ENCODE peak calls at places on chromosomes 13 and 19, in five cellular contexts. K is iris pigment epithelial cell; W is stimulated activated CD8-positive, alpha-beta memory T cell treated with anti-CD3 and anti-CD28 coated beads, Interleukin-4, amount 100 ng/mL, for 1 hour; M is BJ; H is stimulated activated CD4-positive, alpha-beta T cell treated with anti-CD3 and anti-CD28 coated beads, Interleukin-4, amount 100 ng/mL, for 48 hours. R is an unnamed sample.
A peak's percentile ranks its signal among the peaks of the same experiment; 100 is the strongest.

GRCh38 chr19:13430790-13431582 is 75.3 kb downstream of the CACNA1A start:
- DNase-seq in K (peak; percentile 48), H (peak; percentile 32), W (peak; percentile 7), M (no peak), R (peak; percentile 37)

GRCh38 chr13:36105726-36106125 is 25.5 kb downstream of the DCLK1 start:
- DNase-seq in M (no peak), W (no peak), K (no peak), H (no peak), R (no peak)

GRCh38 chr19:33809960-33810359 is 13.3 kb downstream of the KCTD15 start:
- DNase-seq in H (no peak), W (no peak), K (peak; percentile 22), M (no peak), R (no peak)

GRCh38 chr13:42102961-42103688 is 54.7 kb downstream of the DGKH start:
- DNase-seq in W (no peak), H (no peak), M (no peak), K (peak; percentile 32), R (peak; percentile 64)

GRCh38 chr13:80340643-80341097 is 256 bp downstream of the SPRY2 start:
- DNase-seq in W (no peak), K (peak; percentile 80), H (no peak), M (no peak), R (peak; percentile 46)

GRCh38 chr13:90414691-90415596 is 932.5 kb upstream of the MIR17HG start:
- DNase-seq in H (no peak), K (peak; percentile 88), W (no peak), M (no peak), R (peak; percentile 78)

GRCh38 chr13:66748712-66749111 is 481.4 kb downstream of the PCDH9 start:
- DNase-seq in W (no peak), K (peak; percentile 3), H (no peak), M (no peak), R (peak; percentile 2)

GRCh38 chr19:29523568-29523967 is 2.2 kb upstream of the VSTM2B start:
- DNase-seq in M (no peak), K (no peak), H (no peak), W (no peak), R (no peak)

GRCh38 chr13:109743706-109744453 is 42.5 kb downstream of the IRS2 start:
- DNase-seq in H (no peak), M (peak; percentile 26), K (peak; percentile 89), W (no peak), R (peak; percentile 92)

GRCh38 chr19:11481777-11482383 is 1.0 kb upstream of the ELAVL3 start:
- DNase-seq in K (peak; percentile 93), W (peak; percentile 28), H (peak; percentile 78), M (peak; percentile 22), R (peak; percentile 65)

GRCh38 chr19:38693380-38694223 is 46.2 kb downstream of the ACTN4 start:
- DNase-seq in K (peak; percentile 76), H (no peak), W (peak; percentile 10), M (no peak), R (peak; percentile 84)

GRCh38 chr19:42544146-42544545 is 15.9 kb upstream of the CEACAM1 start:
- DNase-seq in M (no peak), K (no peak), H (no peak), W (no peak), R (no peak)

GRCh38 chr13:79480954-79481684 is at the start of gene NDFIP2:
- DNase-seq in H (peak; percentile 85), W (peak; percentile 81), K (peak; percentile 88), M (no peak), R (peak; percentile 84)

GRCh38 chr13:73025212-73026012 is 33.4 kb upstream of the KLF5 start:
- DNase-seq in M (no peak), K (peak; percentile 72), H (no peak), W (no peak), R (peak; percentile 94)

GRCh38 chr13:49844191-49844590 is 51.7 kb upstream of the KPNA3 start:
- DNase-seq in W (no peak), H (no peak), K (no peak), M (no peak), R (no peak)

GRCh38 chr19:39211731-39212376 is 7.8 kb upstream of the SYCN start:
- DNase-seq in K (peak; percentile 53), W (no peak), H (no peak), M (no peak), R (no peak)

GRCh38 chr19:6095760-6096159 is 14.5 kb downstream of the RFX2 start:
- DNase-seq in W (no peak), M (no peak), H (no peak), K (no peak), R (no peak)

GRCh38 chr13:91167706-91168459 is 179.6 kb upstream of the MIR17HG start:
- DNase-seq in H (no peak), K (no peak), W (no peak), M (no peak), R (no peak)

GRCh38 chr19:43675269-43675879 is 5.4 kb upstream of the PLAUR start:
- DNase-seq in H (no peak), K (peak; percentile 50), W (no peak), M (no peak), R (peak; percentile 99)

GRCh38 chr19:4057913-4058695 is 8.6 kb downstream of the ZBTB7A start:
- DNase-seq in M (peak; percentile 47), W (peak; percentile 36), K (peak; percentile 89), H (no peak), R (peak; percentile 77)

R was measured in bronchial epithelial cell.